ENCODE peak calls at places on chromosomes 4 and X, in ten cellular contexts. M is stimulated activated naive CD8-positive, alpha-beta T cell treated with anti-CD3 and anti-CD28 coated beads, Interleukin-15, Interleukin-2, amounts not matched to agents 100 U/mL and 50 U/mL, for 24 hours; R is A549; X is NCI-H2171 treated with DMSO at 0.1 percent for 48 hours; N is SJSA1; P is GDM1; Z is breast epithelium; H is CD8-positive, alpha-beta memory T cell; F is Right ventricle myocardium superior; B is EH. L is an unnamed sample.

GRCh38 chr4:123832173-123833026 is 435.8 kb downstream of the SPRY1 start:
- DNase-seq in M (no peak), R (no peak), X (no peak), N (peak), P (no peak), Z (no peak), H (no peak), F (peak), B (peak), L (peak)

GRCh38 chr4:10456270-10457254 is 664 bp downstream of the ZNF518B start:
- DNase-seq in M (peak), R (peak), X (peak), N (peak), P (no peak), Z (no peak), H (peak), F (peak), B (peak), L (peak)

GRCh38 chr4:113003841-113004240 is 45.6 kb upstream of the ANK2 start:
- DNase-seq in M (no peak), R (no peak), X (no peak), N (no peak), P (no peak), Z (no peak), H (no peak), F (no peak), B (no peak), L (no peak)

GRCh38 chrX:153517941-153518834 is 746 bp downstream of the ATP2B3 start:
- DNase-seq in M (no peak), R (no peak), X (no peak), N (no peak), P (no peak), Z (no peak), H (no peak), F (no peak), B (no peak), L (no peak)

GRCh38 chr4:63348735-63349673 is 1060.2 kb downstream of the TECRL start:
- DNase-seq in M (no peak), R (no peak), X (no peak), N (peak), P (no peak), Z (no peak), H (no peak), F (peak), B (no peak), L (peak)

GRCh38 chrX:123504047-123504446 is 228.8 kb downstream of the THOC2 start:
- DNase-seq in M (no peak), R (no peak), X (no peak), N (no peak), P (no peak), Z (no peak), H (no peak), F (no peak), B (peak), L (no peak)

GRCh38 chrX:129957241-129958099 is 25.0 kb upstream of the BCORL1 start:
- DNase-seq in M (peak), R (peak), X (peak), N (peak), P (peak), Z (no peak), H (peak), F (peak), B (peak), L (peak)

GRCh38 chr4:169253087-169253675 is 17.6 kb downstream of the SH3RF1 start:
- DNase-seq in M (no peak), R (no peak), X (peak), N (peak), P (no peak), Z (no peak), H (no peak), F (no peak), B (peak), L (no peak)

GRCh38 chrX:38610839-38611238 is 49.5 kb downstream of the TSPAN7 start:
- DNase-seq in M (no peak), R (no peak), X (no peak), N (no peak), P (no peak), Z (no peak), H (no peak), F (no peak), B (no peak), L (no peak)

GRCh38 chr4:40395908-40396806 is 61.0 kb downstream of the CHRNA9 start:
- DNase-seq in M (no peak), R (no peak), X (peak), N (no peak), P (no peak), Z (peak), H (no peak), F (peak), B (no peak), L (peak)

GRCh38 chrX:107207943-107208342 is 1.5 kb downstream of the DNAAF6 start:
- DNase-seq in M (no peak), R (no peak), X (no peak), N (no peak), P (no peak), Z (no peak), H (no peak), F (no peak), B (no peak), L (no peak)

GRCh38 chrX:147962476-147962875 is 18.7 kb upstream of the FMR1NB start:
- DNase-seq in M (no peak), R (no peak), X (no peak), N (no peak), P (no peak), Z (no peak), H (no peak), F (no peak), B (peak), L (no peak)

GRCh38 chr4:7658297-7659204 is 223.8 kb upstream of the PSAPL1 start:
- DNase-seq in M (no peak), R (no peak), X (no peak), N (no peak), P (no peak), Z (no peak), H (no peak), F (peak), B (peak), L (no peak)

GRCh38 chrX:20112022-20112421 is 4.7 kb downstream of the MAP7D2 start:
- DNase-seq in M (no peak), R (no peak), X (no peak), N (no peak), P (no peak), Z (no peak), H (no peak), F (no peak), B (no peak), L (no peak)

GRCh38 chr4:41322613-41323012 is 65.9 kb downstream of the UCHL1 start:
- DNase-seq in M (no peak), R (no peak), X (no peak), N (no peak), P (no peak), Z (no peak), H (no peak), F (no peak), B (no peak), L (no peak)

GRCh38 chr4:37245391-37245954 is 930 bp downstream of the NWD2 start:
- DNase-seq in M (no peak), R (no peak), X (no peak), N (no peak), P (no peak), Z (no peak), H (no peak), F (no peak), B (no peak), L (no peak)

GRCh38 chr4:156977435-156978160 is 6.0 kb upstream of the PDGFC start:
- DNase-seq in M (no peak), R (no peak), X (no peak), N (peak), P (no peak), Z (no peak), H (no peak), F (no peak), B (peak), L (no peak)

GRCh38 chr4:155522201-155522600 is 144.4 kb upstream of the GUCY1A1 start:
- DNase-seq in M (no peak), R (no peak), X (no peak), N (no peak), P (no peak), Z (no peak), H (no peak), F (no peak), B (peak), L (no peak)

GRCh38 chr4:152038238-152038637 is 277.4 kb upstream of the GATB start:
- DNase-seq in M (no peak), R (no peak), X (no peak), N (no peak), P (no peak), Z (no peak), H (no peak), F (no peak), B (peak), L (no peak)

GRCh38 chrX:39065051-39065871 is 264.0 kb downstream of the MID1IP1 start:
- DNase-seq in M (no peak), R (no peak), X (peak), N (no peak), P (no peak), Z (no peak), H (no peak), F (no peak), B (no peak), L (no peak)

GRCh38 chr4:2786152-2786671 is 6.7 kb upstream of the SH3BP2 start:
- DNase-seq in M (peak), R (no peak), X (no peak), N (no peak), P (no peak), Z (no peak), H (peak), F (no peak), B (no peak), L (no peak)

GRCh38 chrX:25288676-25289075 is 272.9 kb upstream of the ARX start:
- DNase-seq in M (no peak), R (no peak), X (no peak), N (no peak), P (no peak), Z (no peak), H (no peak), F (no peak), B (no peak), L (no peak)

GRCh38 chrX:27746516-27746915 is 61.3 kb upstream of the MAGEB10 start:
- DNase-seq in M (no peak), R (no peak), X (no peak), N (no peak), P (no peak), Z (no peak), H (no peak), F (no peak), B (no peak), L (no peak)

GRCh38 chrX:48058621-48059295 is 12.7 kb downstream of the ZNF630 start:
- DNase-seq in M (no peak), R (no peak), X (no peak), N (no peak), P (no peak), Z (no peak), H (no peak), F (no peak), B (no peak), L (no peak)

GRCh38 chr4:168119100-168119499 is 26.8 kb downstream of the ANXA10 start:
- DNase-seq in M (no peak), R (no peak), X (no peak), N (no peak), P (no peak), Z (no peak), H (no peak), F (no peak), B (no peak), L (no peak)

GRCh38 chr4:26289421-26289820 is 31.4 kb upstream of the RBPJ start:
- DNase-seq in M (no peak), R (no peak), X (no peak), N (no peak), P (no peak), Z (no peak), H (no peak), F (no peak), B (no peak), L (no peak)

GRCh38 chr4:124030038-124030638 is 633.5 kb downstream of the SPRY1 start:
- DNase-seq in M (no peak), R (no peak), X (no peak), N (no peak), P (no peak), Z (no peak), H (no peak), F (peak), B (no peak), L (peak)

GRCh38 chr4:168831919-168832745 is 177.9 kb downstream of the CBR4 start:
- DNase-seq in M (peak), R (peak), X (peak), N (peak), P (peak), Z (peak), H (peak), F (peak), B (peak), L (peak)

GRCh38 chr4:169649545-169650226 is 29.3 kb downstream of the CLCN3 start:
- DNase-seq in M (no peak), R (no peak), X (no peak), N (no peak), P (no peak), Z (no peak), H (no peak), F (peak), B (no peak), L (peak)

GRCh38 chr4:10761903-10762302 is 77.3 kb upstream of the CLNK start:
- DNase-seq in M (no peak), R (no peak), X (no peak), N (peak), P (no peak), Z (no peak), H (no peak), F (no peak), B (peak), L (no peak)

GRCh38 chr4:7727727-7728126 is 211.9 kb downstream of the AFAP1 start:
- DNase-seq in M (no peak), R (no peak), X (no peak), N (no peak), P (no peak), Z (no peak), H (no peak), F (no peak), B (no peak), L (no peak)

GRCh38 chrX:70038951-70039350 is 10.8 kb downstream of the AWAT2 start:
- DNase-seq in M (no peak), R (no peak), X (no peak), N (no peak), P (no peak), Z (no peak), H (no peak), F (no peak), B (peak), L (no peak)

GRCh38 chr4:145179201-145179860 is 1.1 kb downstream of the OTUD4 start:
- DNase-seq in M (peak), R (peak), X (no peak), N (peak), P (peak), Z (no peak), H (peak), F (peak), B (peak), L (peak)

GRCh38 chrX:96683997-96684338 is 674 bp upstream of the DIAPH2 start:
- DNase-seq in M (no peak), R (no peak), X (peak), N (no peak), P (no peak), Z (no peak), H (no peak), F (no peak), B (no peak), L (no peak)

GRCh38 chr4:53463340-53463739 is 85.9 kb downstream of the FIP1L1 start:
- DNase-seq in M (no peak), R (no peak), X (no peak), N (no peak), P (no peak), Z (no peak), H (no peak), F (no peak), B (peak), L (no peak)

GRCh38 chrX:68432648-68433047 is 647 bp downstream of the OPHN1 start:
- DNase-seq in M (no peak), R (no peak), X (no peak), N (no peak), P (no peak), Z (no peak), H (no peak), F (no peak), B (peak), L (no peak)

L was measured in heart left ventricle.